ENCODE peak calls at places on chromosome 6, in ten cellular contexts. E is caudate nucleus; F is stomach; O is keratinocyte; Z is heart left ventricle; G is mesendoderm; N is effector memory CD4-positive, alpha-beta T cell; M is AG04450; L is IMR-90; D is fibroblast of lung. P is an unnamed sample.

GRCh38 chr6:82494367-82494766 is 130.8 kb downstream of the TPBG start:
- DNase-seq in D (peak), G (peak), E (no peak), L (no peak), F (no peak), N (no peak), Z (no peak), O (no peak), M (no peak), P (no peak)

GRCh38 chr6:144395014-144395413 is 109.9 kb downstream of the UTRN start:
- DNase-seq in G (no peak), M (no peak), Z (no peak), L (peak), D (no peak), F (no peak), O (no peak), E (no peak), N (no peak), P (no peak)

GRCh38 chr6:131172237-131172636 is 37.0 kb downstream of the AKAP7 start:
- DNase-seq in O (no peak), M (no peak), G (no peak), E (no peak), L (peak), D (peak), N (no peak), Z (no peak), F (no peak), P (no peak)

GRCh38 chr6:158654960-158655485 is 5.2 kb downstream of the SYTL3 start:
- DNase-seq in O (no peak), M (no peak), F (no peak), L (peak), E (no peak), D (peak), G (no peak), N (no peak), Z (no peak), P (no peak)

GRCh38 chr6:28648035-28648877 is 122.6 kb downstream of the GPX5 start:
- DNase-seq in G (peak), Z (no peak), M (peak), N (no peak), F (no peak), D (peak), E (peak), L (peak), O (peak), P (peak)

GRCh38 chr6:159973951-159974350 is 5.1 kb downstream of the IGF2R start:
- DNase-seq in D (peak), F (no peak), L (peak), N (no peak), O (no peak), G (no peak), E (no peak), M (no peak), Z (no peak), P (no peak)

GRCh38 chr6:136923116-136923953 is 1.2 kb downstream of the SLC35D3 start:
- DNase-seq in G (peak), E (no peak), L (no peak), M (no peak), O (no peak), N (no peak), Z (no peak), F (no peak), D (no peak), P (no peak)

GRCh38 chr6:82017773-82018172 is 229.8 kb downstream of the IBTK start:
- DNase-seq in O (no peak), Z (no peak), M (no peak), L (no peak), N (no peak), D (no peak), G (no peak), E (no peak), F (no peak), P (no peak)

GRCh38 chr6:83169096-83169495 is 24.0 kb downstream of the PGM3 start:
- DNase-seq in D (no peak), O (no peak), N (no peak), G (no peak), Z (no peak), M (no peak), F (no peak), E (no peak), L (no peak), P (no peak)

GRCh38 chr6:143592335-143592734 is 80.8 kb upstream of the FUCA2 start:
- DNase-seq in Z (no peak), F (no peak), E (no peak), G (peak), O (no peak), L (no peak), D (no peak), M (no peak), N (no peak), P (peak)

GRCh38 chr6:164037165-164037564 is 622.6 kb downstream of the QKI start:
- DNase-seq in L (no peak), N (no peak), O (no peak), D (no peak), E (no peak), F (no peak), G (no peak), M (no peak), Z (peak), P (no peak)

GRCh38 chr6:160088069-160088773 is 33.4 kb upstream of the SLC22A1 start:
- DNase-seq in E (peak), O (no peak), Z (peak), L (peak), D (peak), N (no peak), M (peak), F (peak), G (peak), P (peak)

GRCh38 chr6:13432526-13433218 is 54.7 kb downstream of the GFOD1 start:
- DNase-seq in Z (no peak), D (no peak), N (no peak), M (no peak), G (no peak), O (no peak), L (no peak), F (no peak), E (no peak), P (no peak)

GRCh38 chr6:3627501-3627900 is 124.0 kb downstream of the PXDC1 start:
- DNase-seq in D (no peak), N (no peak), E (no peak), O (no peak), G (no peak), F (no peak), M (no peak), L (no peak), Z (no peak), P (no peak)

GRCh38 chr6:18883268-18883667 is 496.1 kb downstream of the RNF144B start:
- DNase-seq in F (no peak), M (no peak), G (no peak), O (no peak), N (no peak), Z (no peak), L (no peak), D (no peak), E (no peak), P (no peak)

GRCh38 chr6:150377211-150377781 is 8.5 kb downstream of the IYD start:
- DNase-seq in O (no peak), D (peak), G (peak), L (no peak), F (no peak), M (no peak), Z (no peak), E (no peak), N (no peak), P (peak)

GRCh38 chr6:36797055-36797454 is 42.2 kb downstream of the CPNE5 start:
- DNase-seq in L (no peak), O (no peak), N (no peak), G (no peak), Z (no peak), D (no peak), E (no peak), F (no peak), M (no peak), P (no peak)

GRCh38 chr6:141986457-141986856 is 146.3 kb upstream of the GJE1 start:
- DNase-seq in O (no peak), N (no peak), D (peak), E (no peak), L (no peak), G (peak), M (no peak), F (no peak), Z (no peak), P (no peak)

GRCh38 chr6:133671376-133671775 is 217.5 kb upstream of the TCF21 start:
- DNase-seq in L (no peak), O (no peak), D (no peak), F (no peak), M (no peak), G (peak), Z (no peak), N (no peak), E (no peak), P (no peak)

GRCh38 chr6:116100419-116101297 is at the start of gene NT5DC1:
- DNase-seq in F (peak), Z (peak), N (peak), O (no peak), M (no peak), L (peak), E (peak), D (peak), G (peak), P (peak)

GRCh38 chr6:116099036-116099435 is 1.6 kb upstream of the NT5DC1 start:
- DNase-seq in N (no peak), D (no peak), L (no peak), Z (no peak), F (no peak), O (no peak), E (no peak), G (no peak), M (no peak), P (no peak)

GRCh38 chr6:116101298-116101718 is 655 bp downstream of the NT5DC1 start:
- DNase-seq in G (no peak), Z (no peak), N (no peak), D (no peak), O (no peak), E (no peak), F (no peak), M (no peak), L (no peak), P (no peak)

GRCh38 chr6:116102856-116103255 is 2.2 kb downstream of the NT5DC1 start:
- DNase-seq in F (no peak), G (no peak), O (no peak), L (no peak), N (no peak), D (no peak), M (no peak), Z (no peak), E (no peak), P (no peak)

GRCh38 chr6:116101790-116102189 is 1.1 kb downstream of the NT5DC1 start:
- DNase-seq in O (no peak), M (no peak), F (no peak), D (no peak), Z (no peak), L (no peak), N (no peak), E (no peak), G (no peak), P (no peak)
- H3K27ac ChIP-seq in O (no peak), M (no peak), F (peak), D (no peak), Z (no peak), L (no peak), N (no peak), E (no peak), G (no peak), P (peak)

DNA sequence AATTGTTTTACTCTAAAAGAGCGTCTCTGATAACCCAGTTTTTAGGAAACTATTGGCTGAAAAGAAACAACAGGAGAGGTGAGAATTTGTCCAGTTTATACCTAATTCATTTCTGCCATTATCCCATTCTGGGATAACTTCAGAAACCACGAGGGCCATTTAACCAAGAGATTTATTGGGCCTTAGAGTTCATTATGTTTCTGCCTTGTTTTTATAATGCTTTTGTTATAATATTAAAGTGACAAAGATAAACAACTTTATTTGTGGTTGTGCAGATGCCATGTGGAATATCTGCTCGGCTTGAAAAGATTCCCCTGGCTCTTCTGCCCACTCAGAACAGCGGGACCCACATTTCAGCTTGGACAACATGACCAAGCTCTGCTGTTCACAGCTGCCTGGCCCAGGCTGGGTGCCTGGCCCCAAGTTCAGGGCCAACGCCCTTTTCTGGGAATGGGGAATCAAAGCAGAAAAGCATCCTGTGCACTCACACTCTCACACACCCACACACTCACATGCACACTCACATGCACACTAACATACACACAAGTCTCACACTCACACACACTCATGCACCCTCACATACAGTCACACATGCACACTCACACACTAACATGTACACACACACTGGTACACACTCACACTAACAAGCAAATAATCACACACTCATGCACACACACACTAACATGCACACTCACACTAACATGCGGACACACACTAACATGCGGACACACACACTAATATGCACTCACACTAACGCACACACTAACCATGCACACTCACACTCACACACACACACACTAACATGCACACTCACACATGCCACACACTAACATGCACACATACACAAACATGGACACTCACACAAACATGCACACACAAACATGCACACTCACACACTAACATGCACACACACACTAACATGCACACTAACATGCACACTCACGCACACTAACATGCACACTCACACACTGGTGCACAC is 86.7 kb upstream of the NEDD9 start:
- DNase-seq in L (no peak), F (no peak), O (no peak), Z (no peak), M (no peak), G (no peak), D (no peak), N (no peak), E (no peak), P (no peak)
- H3K27ac ChIP-seq in L (no peak), F (peak), O (peak), Z (no peak), M (no peak), G (no peak), D (peak), N (peak), E (no peak), P (no peak)

DNA sequence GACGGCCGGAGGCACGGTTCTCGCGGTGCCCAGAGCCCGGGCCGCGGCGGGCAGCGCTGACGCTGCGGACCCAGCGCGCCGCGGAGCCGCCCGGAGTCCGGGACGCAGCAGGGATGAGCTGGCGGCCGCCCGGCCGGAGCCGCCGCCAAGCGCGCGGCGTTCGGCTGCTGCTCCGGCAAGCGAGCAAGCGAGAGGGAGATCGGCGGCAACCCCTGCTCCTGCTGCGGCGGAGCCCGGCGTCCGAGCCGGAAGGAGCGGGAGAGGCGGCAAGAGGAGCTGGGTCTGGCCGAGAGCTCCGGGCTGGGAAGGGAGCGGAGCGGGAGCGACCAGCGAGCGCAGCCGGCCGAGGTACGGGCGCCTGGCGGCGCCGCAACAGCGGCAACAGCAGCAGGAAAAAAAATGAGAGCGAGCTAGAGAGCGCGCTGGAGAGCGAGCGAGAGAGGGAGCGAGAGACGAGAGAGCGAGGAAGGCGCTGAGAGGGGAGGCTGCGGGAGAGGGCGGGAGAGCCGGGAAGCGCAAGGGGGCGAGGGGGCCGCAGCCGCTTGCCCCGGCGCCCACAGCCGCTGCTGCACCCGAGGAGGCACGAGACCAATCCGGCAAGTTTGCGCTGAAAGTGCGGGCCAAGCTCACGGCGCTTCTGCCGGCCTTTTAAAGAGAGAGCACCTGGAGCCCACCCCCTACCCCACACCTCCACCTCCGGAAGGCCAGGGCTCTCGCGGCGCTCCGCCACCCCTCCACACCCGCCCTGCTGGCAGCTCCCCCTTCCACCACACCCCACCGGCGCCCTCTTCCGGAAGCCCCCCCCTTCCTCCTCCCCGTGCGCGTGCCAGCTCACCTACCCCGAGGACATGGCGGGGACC is 496 bp downstream of the GRM4 start:
- DNase-seq in Z (no peak), E (peak), M (no peak), F (no peak), L (peak), D (peak), N (no peak), G (peak), O (no peak), P (no peak)
- H3K27ac ChIP-seq in Z (no peak), E (peak), M (no peak), F (no peak), L (no peak), D (no peak), N (no peak), G (no peak), O (no peak), P (no peak)

GRCh38 chr6:45493761-45494160 is 116.0 kb upstream of the SUPT3H start:
- DNase-seq in G (no peak), M (no peak), D (no peak), Z (no peak), F (no peak), N (no peak), O (no peak), E (no peak), L (no peak), P (no peak)

GRCh38 chr6:45491874-45492273 is 114.1 kb upstream of the SUPT3H start:
- DNase-seq in Z (no peak), D (no peak), G (no peak), M (no peak), F (no peak), L (no peak), N (no peak), O (no peak), E (no peak), P (no peak)

GRCh38 chr6:45488269-45488668 is 110.5 kb upstream of the SUPT3H start:
- DNase-seq in N (no peak), O (no peak), G (no peak), L (no peak), D (no peak), E (no peak), Z (no peak), M (no peak), F (no peak), P (no peak)

GRCh38 chr6:45488884-45489283 is 111.2 kb upstream of the SUPT3H start:
- DNase-seq in G (no peak), F (no peak), L (no peak), N (no peak), E (no peak), Z (no peak), M (no peak), O (no peak), D (no peak), P (no peak)

DNA sequence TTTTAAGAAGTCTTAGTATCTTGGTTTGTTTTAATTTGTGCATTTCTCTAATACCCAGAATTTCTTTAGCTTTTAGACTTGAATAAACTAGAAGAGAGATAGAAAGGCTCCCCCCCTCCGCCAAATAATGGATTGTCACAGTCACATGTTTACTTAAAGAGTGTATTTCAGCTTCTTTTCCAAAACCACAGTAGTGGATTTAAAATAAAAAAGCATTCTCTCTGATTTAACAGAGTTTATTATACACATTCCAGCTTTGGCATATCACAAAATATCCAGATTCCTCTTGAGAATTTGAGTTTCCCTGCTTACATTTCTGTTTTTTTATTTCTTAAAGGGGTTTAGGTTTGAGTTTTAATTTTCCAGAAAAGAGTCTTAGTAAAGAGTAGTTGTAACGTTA is 113.3 kb upstream of the SUPT3H start:
- DNase-seq in Z (no peak), F (no peak), O (no peak), G (no peak), M (no peak), E (no peak), D (no peak), L (peak), N (no peak), P (no peak)
- H3K27ac ChIP-seq in Z (no peak), F (no peak), O (no peak), G (no peak), M (no peak), E (no peak), D (no peak), L (peak), N (no peak), P (no peak)

DNA sequence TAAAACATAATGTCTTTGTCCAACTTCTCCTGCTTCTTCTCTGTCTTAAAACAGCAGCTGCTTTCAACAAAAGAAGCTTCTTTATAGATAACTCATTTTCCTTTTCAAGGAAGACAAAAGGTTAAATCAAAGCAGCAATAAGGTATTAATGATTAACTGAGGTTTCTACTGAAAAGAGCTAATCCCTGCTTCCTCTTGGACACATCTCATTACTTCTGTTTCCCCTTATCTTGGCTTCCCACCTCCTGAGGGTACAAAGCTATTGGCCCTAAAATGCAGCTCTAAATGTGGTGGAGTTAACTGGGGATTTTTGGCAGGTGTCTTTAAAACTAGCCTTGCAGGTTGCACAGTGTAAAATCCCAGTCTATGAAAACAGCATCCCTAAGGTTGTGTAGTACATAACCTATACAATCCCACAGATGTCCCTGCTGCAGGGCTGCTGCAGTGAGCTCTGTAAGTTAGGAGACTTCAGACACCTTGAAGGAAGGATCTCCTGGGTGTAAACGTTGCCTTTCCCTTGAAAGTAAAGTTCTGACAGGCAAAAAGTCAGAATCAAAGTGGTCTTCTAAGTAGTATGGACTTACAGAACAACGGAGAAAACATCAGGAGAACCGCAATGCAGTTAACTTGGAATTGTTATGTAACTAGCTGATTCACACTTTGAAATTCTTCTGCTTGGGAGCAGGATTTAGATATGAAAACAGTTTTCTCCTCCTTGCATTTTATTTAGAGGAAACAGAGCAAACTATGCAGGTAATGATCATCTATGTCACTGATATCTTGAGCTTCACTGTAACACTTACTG is 71.7 kb upstream of the TRAF3IP2 start:
- DNase-seq in E (no peak), F (no peak), L (no peak), M (no peak), Z (no peak), D (no peak), O (no peak), G (peak), N (no peak), P (no peak)
- H3K27ac ChIP-seq in E (peak), F (no peak), L (no peak), M (no peak), Z (no peak), D (no peak), O (no peak), G (no peak), N (no peak), P (no peak)

P was measured in body of pancreas.